ENCODE peak calls at places on chromosome 17, in nine cellular contexts. Q is colonic mucosa, T is HCT116, W is tibial nerve, N is SJSA1, K is cardiac muscle cell, E is left ventricle myocardium inferior, V is heart left ventricle, R is fibroblast of lung. X is an unnamed sample.

GRCh38 chr17:81890447-81891302 is 711 bp downstream of the ALYREF start:
- DNase-seq in Q (no peak), T (no peak), W (no peak), N (no peak), K (peak; percentile 31), E (no peak), V (no peak), R (no peak), X (no peak)

GRCh38 chr17:17155568-17155967 is 50.6 kb downstream of the PLD6 start:
- DNase-seq in Q (no peak), T (no peak), W (no peak), N (no peak), K (no peak), E (no peak), V (no peak), R (no peak), X (no peak)

GRCh38 chr17:42276359-42276608 is at the start of gene STAT5B:
- DNase-seq in Q (peak; percentile 65), T (no peak), W (peak; percentile 41), N (no peak), K (no peak), E (peak; percentile 78), V (peak; percentile 72), R (peak; percentile 55), X (peak; percentile 67)

GRCh38 chr17:82416771-82417170 is 1.4 kb upstream of the HEXD start:
- DNase-seq in Q (no peak), T (no peak), W (no peak), N (no peak), K (no peak), E (no peak), V (no peak), R (no peak), X (no peak)

GRCh38 chr17:64223283-64223682 is 39.8 kb downstream of the TEX2 start:
- DNase-seq in Q (no peak), T (no peak), W (no peak), N (no peak), K (no peak), E (no peak), V (no peak), R (no peak), X (no peak)

GRCh38 chr17:13311301-13311700 is 290.4 kb downstream of the HS3ST3A1 start:
- DNase-seq in Q (no peak), T (no peak), W (no peak), N (peak; percentile 66), K (no peak), E (no peak), V (no peak), R (peak; percentile 78), X (no peak)

GRCh38 chr17:30323262-30323894 is 10.5 kb downstream of the TMIGD1 start:
- DNase-seq in Q (no peak), T (no peak), W (no peak), N (peak; percentile 15), K (no peak), E (no peak), V (no peak), R (no peak), X (no peak)

GRCh38 chr17:79843475-79843916 is 4.3 kb upstream of the CBX4 start:
- DNase-seq in Q (peak; percentile 44), T (no peak), W (no peak), N (no peak), K (no peak), E (no peak), V (no peak), R (no peak), X (no peak)

GRCh38 chr17:66233023-66233753 is 4.0 kb upstream of the APOH start:
- DNase-seq in Q (no peak), T (no peak), W (no peak), N (no peak), K (no peak), E (no peak), V (no peak), R (no peak), X (no peak)

GRCh38 chr17:66227212-66228045 is 1.8 kb downstream of the APOH start:
- DNase-seq in Q (no peak), T (no peak), W (no peak), N (no peak), K (no peak), E (no peak), V (no peak), R (no peak), X (no peak)

GRCh38 chr17:66230918-66231543 is 1.8 kb upstream of the APOH start:
- DNase-seq in Q (no peak), T (no peak), W (no peak), N (no peak), K (no peak), E (no peak), V (no peak), R (peak; percentile 12), X (no peak)

GRCh38 chr17:66228887-66229782 is at the start of gene APOH:
- DNase-seq in Q (peak; percentile 30), T (no peak), W (no peak), N (no peak), K (no peak), E (no peak), V (no peak), R (no peak), X (no peak)

GRCh38 chr17:66229783-66230538 is 746 bp upstream of the APOH start:
- DNase-seq in Q (no peak), T (no peak), W (no peak), N (no peak), K (no peak), E (no peak), V (no peak), R (no peak), X (no peak)
- H3K4me1 ChIP-seq in Q (no peaks in the 10 kb centered on the region), T (no peaks in the 10 kb centered on the region), W (no peaks in the 10 kb centered on the region), N (no peaks in the 10 kb centered on the region), K (no peaks in the 10 kb centered on the region), E (no peaks in the 10 kb centered on the region), V (no peaks in the 10 kb centered on the region), R (no peaks in the 10 kb centered on the region), X (no peaks in the 10 kb centered on the region)

GRCh38 chr17:33024688-33025486 is 33.2 kb downstream of the SPACA3 start:
- DNase-seq in Q (no peak), T (no peak), W (no peak), N (no peak), K (no peak), E (no peak), V (no peak), R (no peak), X (no peak)

GRCh38 chr17:33028061-33028460 is 36.4 kb downstream of the SPACA3 start:
- DNase-seq in Q (no peak), T (no peak), W (no peak), N (no peak), K (no peak), E (no peak), V (no peak), R (no peak), X (no peak)

GRCh38 chr17:33023790-33024189 is 32.1 kb downstream of the SPACA3 start:
- DNase-seq in Q (no peak), T (no peak), W (no peak), N (no peak), K (no peak), E (no peak), V (no peak), R (no peak), X (no peak)

GRCh38 chr17:33033176-33033575 is 41.5 kb downstream of the SPACA3 start:
- DNase-seq in Q (no peak), T (no peak), W (no peak), N (no peak), K (no peak), E (no peak), V (no peak), R (no peak), X (no peak)

DNA sequence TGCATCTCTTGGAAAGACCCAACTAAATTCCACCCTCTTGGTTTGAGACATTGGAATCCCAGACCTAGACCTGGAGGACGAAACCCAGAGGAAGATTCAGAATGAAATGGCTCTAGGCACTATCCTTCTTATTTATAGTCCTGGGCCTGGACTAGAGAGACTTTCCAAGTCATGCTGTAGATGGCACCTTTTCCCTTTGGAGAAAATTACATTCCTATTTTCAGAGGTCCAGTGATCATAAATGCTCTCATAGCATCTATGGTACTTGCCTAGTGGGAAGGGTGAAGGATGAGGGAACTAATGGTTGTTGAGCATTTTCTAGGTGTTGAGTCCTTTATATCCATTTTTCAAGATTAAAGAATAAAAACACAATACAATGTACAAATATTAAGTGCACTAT is 37.1 kb downstream of the SPACA3 start:
- DNase-seq in Q (no peak), T (no peak), W (no peak), N (no peak), K (no peak), E (no peak), V (no peak), R (peak; percentile 6), X (no peak)
- H3K4me3 ChIP-seq in Q (no peak overlapping the region), T (no peak overlapping the region), W (no peak overlapping the region), N (no peak overlapping the region), K (no peak overlapping the region), E (no peak overlapping the region), V (no peak overlapping the region), R (no peak overlapping the region), X (no peak overlapping the region)

DNA sequence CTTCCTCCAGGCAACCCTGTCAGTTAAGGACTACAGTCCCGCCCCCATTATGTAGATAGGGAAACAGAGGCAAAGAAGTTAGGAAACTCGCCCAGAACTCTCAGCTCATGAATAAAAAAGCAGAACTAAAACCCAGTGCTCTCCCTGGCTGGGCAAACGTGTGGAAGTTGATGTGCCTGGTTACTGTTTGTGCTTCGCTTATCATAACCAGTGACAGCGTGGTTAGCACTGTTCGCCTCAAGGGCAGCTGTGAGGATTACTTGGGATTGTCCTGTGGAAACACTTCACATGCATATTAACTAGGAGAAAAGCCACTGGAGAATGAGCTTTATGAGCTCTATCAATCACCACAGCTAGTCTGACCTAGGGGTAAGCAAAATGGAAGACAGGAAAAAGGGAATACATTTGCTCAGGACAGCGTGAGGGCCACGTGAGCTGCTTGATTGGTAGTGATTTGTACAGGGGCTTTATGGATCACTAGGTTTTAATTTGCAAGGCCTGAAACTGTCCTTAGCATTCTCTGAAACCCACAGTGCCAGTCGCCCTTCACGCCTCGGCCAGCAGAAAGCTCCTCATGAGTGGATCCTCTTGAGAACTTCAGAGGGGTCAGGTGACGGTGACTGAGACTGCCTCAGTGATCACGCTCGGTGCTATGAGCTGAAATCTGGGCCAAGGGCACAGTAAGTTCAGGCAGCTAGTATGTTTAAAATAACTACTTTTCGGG is 19.9 kb downstream of the CYB5D2 start:
- DNase-seq in Q (no peak), T (no peak), W (no peak), N (peak; percentile 10), K (peak; percentile 73), E (no peak), V (no peak), R (peak; percentile 24), X (peak; percentile 31)
- H3K4me1 ChIP-seq in Q (no peaks in the 10 kb centered on the region), T (peaks cover 13% of the 10 kb centered on the region), W (no peaks in the 10 kb centered on the region), N (peaks cover 28% of the 10 kb centered on the region), K (peaks cover 17% of the 10 kb centered on the region), E (peaks cover 50% of the 10 kb centered on the region), V (no peaks in the 10 kb centered on the region), R (peaks cover 16% of the 10 kb centered on the region), X (peaks cover 14% of the 10 kb centered on the region)

GRCh38 chr17:58387834-58388233 is 29.5 kb downstream of the RNF43 start:
- DNase-seq in Q (peak; percentile 82), T (peak; percentile 70), W (no peak), N (no peak), K (no peak), E (no peak), V (no peak), R (no peak), X (no peak)

GRCh38 chr17:58383892-58384462 is 32.0 kb upstream of the SUPT4H1 start:
- DNase-seq in Q (no peak), T (no peak), W (no peak), N (no peak), K (no peak), E (no peak), V (no peak), R (no peak), X (no peak)

GRCh38 chr17:58386708-58387107 is 30.6 kb downstream of the RNF43 start:
- DNase-seq in Q (no peak), T (no peak), W (no peak), N (no peak), K (no peak), E (no peak), V (no peak), R (no peak), X (no peak)

GRCh38 chr17:58384900-58385299 is 32.4 kb downstream of the RNF43 start:
- DNase-seq in Q (no peak), T (no peak), W (no peak), N (no peak), K (no peak), E (no peak), V (no peak), R (no peak), X (no peak)

GRCh38 chr17:58385359-58385899 is 31.9 kb downstream of the RNF43 start:
- DNase-seq in Q (peak; percentile 10), T (no peak), W (no peak), N (no peak), K (no peak), E (no peak), V (no peak), R (no peak), X (no peak)
- H3K4me3 ChIP-seq in Q (no peak overlapping the region), T (no peak overlapping the region), W (no peak overlapping the region), N (no peak overlapping the region), K (no peak overlapping the region), E (no peak overlapping the region), V (no peak overlapping the region), R (no peak overlapping the region), X (no peak overlapping the region)